ENCODE peak calls at places on chromosomes 13 and 19, in five cellular contexts. One of them, this sample, is unnamed.

GRCh38 chr19:571127-571974 is 1.0 kb upstream of the BSG start:
- DNase-seq in cardiac fibroblast: peak
- DNase-seq in GM06990: peak
- DNase-seq in AG10803: no peak
- DNase-seq in A673: peak
- DNase-seq in this sample: peak

GRCh38 chr13:50197705-50198104 is 182.5 kb downstream of the KCNRG start:
- DNase-seq in cardiac fibroblast: peak
- DNase-seq in GM06990: no peak
- DNase-seq in AG10803: no peak
- DNase-seq in A673: peak
- DNase-seq in this sample: no peak

GRCh38 chr13:23583491-23583890 is 13.3 kb downstream of the TNFRSF19 start:
- DNase-seq in cardiac fibroblast: no peak
- DNase-seq in GM06990: no peak
- DNase-seq in AG10803: peak
- DNase-seq in A673: no peak
- DNase-seq in this sample: no peak

GRCh38 chr19:13163609-13164364 is 13.6 kb downstream of the IER2 start:
- DNase-seq in cardiac fibroblast: peak
- DNase-seq in GM06990: peak
- DNase-seq in AG10803: peak
- DNase-seq in A673: peak
- DNase-seq in this sample: peak

GRCh38 chr19:15144046-15144646 is 36.9 kb downstream of the SYDE1 start:
- DNase-seq in cardiac fibroblast: peak
- DNase-seq in GM06990: no peak
- DNase-seq in AG10803: peak
- DNase-seq in A673: no peak
- DNase-seq in this sample: no peak

GRCh38 chr13:76976929-76977328 is 15.0 kb upstream of the CLN5 start:
- DNase-seq in cardiac fibroblast: no peak
- DNase-seq in GM06990: no peak
- DNase-seq in AG10803: no peak
- DNase-seq in A673: no peak
- DNase-seq in this sample: no peak

GRCh38 chr19:38917921-38918491 is 6.0 kb upstream of the CCER2 start:
- DNase-seq in cardiac fibroblast: no peak
- DNase-seq in GM06990: no peak
- DNase-seq in AG10803: no peak
- DNase-seq in A673: no peak
- DNase-seq in this sample: no peak

GRCh38 chr13:95341441-95341840 is 40.2 kb upstream of the ABCC4 start:
- DNase-seq in cardiac fibroblast: peak
- DNase-seq in GM06990: no peak
- DNase-seq in AG10803: peak
- DNase-seq in A673: no peak
- DNase-seq in this sample: no peak

GRCh38 chr19:58154287-58154678 is 3.7 kb upstream of the ZNF329 start:
- DNase-seq in cardiac fibroblast: peak
- DNase-seq in GM06990: peak
- DNase-seq in AG10803: peak
- DNase-seq in A673: peak
- DNase-seq in this sample: peak

GRCh38 chr13:21043898-21044297 is 17.5 kb downstream of the LATS2 start:
- DNase-seq in cardiac fibroblast: peak
- DNase-seq in GM06990: no peak
- DNase-seq in AG10803: peak
- DNase-seq in A673: peak
- DNase-seq in this sample: no peak

GRCh38 chr13:113854238-113855011 is 9.5 kb downstream of the GAS6 start:
- DNase-seq in cardiac fibroblast: peak
- DNase-seq in GM06990: no peak
- DNase-seq in AG10803: peak
- DNase-seq in A673: no peak
- DNase-seq in this sample: no peak

GRCh38 chr19:29952646-29953045 is 10.6 kb downstream of the URI1 start:
- DNase-seq in cardiac fibroblast: peak
- DNase-seq in GM06990: no peak
- DNase-seq in AG10803: no peak
- DNase-seq in A673: no peak
- DNase-seq in this sample: no peak

GRCh38 chr13:39023761-39024160 is 14.1 kb downstream of the PROSER1 start:
- DNase-seq in cardiac fibroblast: no peak
- DNase-seq in GM06990: no peak
- DNase-seq in AG10803: no peak
- DNase-seq in A673: no peak
- DNase-seq in this sample: no peak